ENCODE peak calls at places on chromosomes 7 and 10, in six cellular contexts. N is activated CD8-positive, alpha-beta memory T cell treated with anti-CD3 and anti-CD28 coated beads, Interleukin-2, amount 10 ng/mL, durations not matched to agents 7 days and 5 days; V is activated T-cell treated with anti-CD3 and anti-CD28 coated beads, Interleukin-2, amount 50 U/mL, for 4 hours; R is stimulated activated memory B cell treated with anti-CD40 and anti-IgM and Interleukin-4, amounts not matched to agents 10 μg/mL and 1 μg/mL and 100 μg/mL, for 72 hours; F is upper lobe of right lung; G is activated CD4-positive, alpha-beta T cell treated with anti-CD3 and anti-CD28 coated beads for 36 hours. J is an unnamed sample.
A peak's percentile ranks its signal among the peaks of the same experiment; 100 is the strongest.

GRCh38 chr7:16770657-16771329 is 17.2 kb downstream of the TSPAN13 start:
- ATAC-seq in R (peak; percentile 48), N (no peak), G (no peak), V (no peak), F (peak; percentile 30), J (no peak)

GRCh38 chr10:3902809-3903410 is 117.9 kb upstream of the KLF6 start:
- ATAC-seq in N (peak; percentile 15), G (peak; percentile 42), R (peak; percentile 59), V (peak; percentile 42), F (no peak), J (peak; percentile 45)

GRCh38 chr10:50992972-50993766 is 81.1 kb upstream of the PRKG1 start:
- ATAC-seq in N (no peak), F (peak; percentile 70), V (no peak), R (no peak), G (no peak), J (no peak)

GRCh38 chr7:128946936-128947830 is 9.5 kb downstream of the IRF5 start:
- ATAC-seq in G (peak; percentile 37), R (peak; percentile 42), N (no peak), F (peak; percentile 15), V (peak; percentile 25), J (no peak)

GRCh38 chr7:105496501-105496900 is 25.6 kb downstream of the PUS7 start:
- ATAC-seq in G (no peak), R (no peak), F (no peak), N (no peak), V (no peak), J (no peak)

GRCh38 chr10:110356628-110357245 is 52.0 kb upstream of the SMNDC1 start:
- ATAC-seq in R (peak; percentile 94), V (peak; percentile 61), F (peak; percentile 8), N (peak; percentile 78), G (peak; percentile 55), J (peak; percentile 69)

GRCh38 chr10:13340068-13340467 is 8.0 kb downstream of the SEPHS1 start:
- ATAC-seq in R (no peak), N (no peak), G (peak; percentile 26), V (no peak), F (no peak), J (peak; percentile 19)

GRCh38 chr10:93420091-93420490 is 62.0 kb downstream of the MYOF start:
- ATAC-seq in N (no peak), R (no peak), F (no peak), V (no peak), G (no peak), J (no peak)

GRCh38 chr10:128316327-128316726 is 190.1 kb upstream of the MKI67 start:
- ATAC-seq in G (no peak), F (no peak), N (no peak), V (no peak), R (no peak), J (no peak)

GRCh38 chr10:6543431-6544005 is 36.6 kb downstream of the PRKCQ start:
- ATAC-seq in N (peak; percentile 92), F (peak; percentile 28), V (peak; percentile 97), G (peak; percentile 91), R (peak; percentile 36), J (peak; percentile 95)

GRCh38 chr7:129313282-129313681 is 88.5 kb downstream of the AHCYL2 start:
- ATAC-seq in F (no peak), V (no peak), R (no peak), G (no peak), N (no peak), J (no peak)

GRCh38 chr7:104032486-104032885 is 43.0 kb upstream of the RELN start:
- ATAC-seq in V (no peak), F (no peak), N (no peak), R (no peak), G (no peak), J (no peak)

GRCh38 chr10:123677556-123677955 is 11.4 kb downstream of the GPR26 start:
- ATAC-seq in N (no peak), G (no peak), V (no peak), R (no peak), F (no peak), J (no peak)

GRCh38 chr10:35369049-35369760 is 32.9 kb downstream of the CCNY start:
- ATAC-seq in R (no peak), G (no peak), V (no peak), N (no peak), F (peak; percentile 32), J (no peak)